ENCODE peak calls at places on chromosome 13, in eight cellular contexts. K is pancreas, L is right lobe of liver, A is psoas muscle, Y is ovary, S is upper lobe of left lung, G is sigmoid colon, J is esophagus squamous epithelium. P is an unnamed sample. For H3K9me3, the result is how much of the 10 kb centered on the place peaks cover.

GRCh38 chr13:51286135-51287002 is 53.1 kb upstream of the SERPINE3 start:
- DNase-seq in A (peak), Y (peak), K (peak), S (peak), G (peak), L (peak), J (no peak), P (peak)

GRCh38 chr13:59458908-59459579 is 704.7 kb downstream of the DIAPH3 start:
- DNase-seq in L (no peak), G (no peak), J (no peak), S (no peak), K (no peak), A (no peak), Y (no peak), P (no peak)

GRCh38 chr13:100738176-100738855 is 63.7 kb upstream of the TMTC4 start:
- DNase-seq in A (no peak), L (no peak), G (no peak), Y (no peak), K (no peak), S (no peak), J (no peak), P (no peak)

GRCh38 chr13:38582133-38582532 is 104.7 kb upstream of the FREM2 start:
- DNase-seq in L (no peak), Y (no peak), S (no peak), A (no peak), J (no peak), G (no peak), K (no peak), P (no peak)

GRCh38 chr13:71320452-71320851 is 546.6 kb downstream of the DACH1 start:
- DNase-seq in K (no peak), A (no peak), S (no peak), L (no peak), G (no peak), J (no peak), Y (no peak), P (no peak)

GRCh38 chr13:59700281-59700680 is 463.4 kb downstream of the DIAPH3 start:
- DNase-seq in L (no peak), A (no peak), S (no peak), Y (no peak), G (no peak), K (no peak), J (no peak), P (no peak)

GRCh38 chr13:46184277-46184699 is 2.3 kb upstream of the LCP1 start:
- DNase-seq in L (peak), A (peak), J (no peak), Y (no peak), K (no peak), S (no peak), G (no peak), P (peak)

GRCh38 chr13:30341815-30342570 is 34.6 kb upstream of the KATNAL1 start:
- DNase-seq in Y (peak), L (peak), A (peak), K (peak), G (peak), S (no peak), J (no peak), P (no peak)

DNA sequence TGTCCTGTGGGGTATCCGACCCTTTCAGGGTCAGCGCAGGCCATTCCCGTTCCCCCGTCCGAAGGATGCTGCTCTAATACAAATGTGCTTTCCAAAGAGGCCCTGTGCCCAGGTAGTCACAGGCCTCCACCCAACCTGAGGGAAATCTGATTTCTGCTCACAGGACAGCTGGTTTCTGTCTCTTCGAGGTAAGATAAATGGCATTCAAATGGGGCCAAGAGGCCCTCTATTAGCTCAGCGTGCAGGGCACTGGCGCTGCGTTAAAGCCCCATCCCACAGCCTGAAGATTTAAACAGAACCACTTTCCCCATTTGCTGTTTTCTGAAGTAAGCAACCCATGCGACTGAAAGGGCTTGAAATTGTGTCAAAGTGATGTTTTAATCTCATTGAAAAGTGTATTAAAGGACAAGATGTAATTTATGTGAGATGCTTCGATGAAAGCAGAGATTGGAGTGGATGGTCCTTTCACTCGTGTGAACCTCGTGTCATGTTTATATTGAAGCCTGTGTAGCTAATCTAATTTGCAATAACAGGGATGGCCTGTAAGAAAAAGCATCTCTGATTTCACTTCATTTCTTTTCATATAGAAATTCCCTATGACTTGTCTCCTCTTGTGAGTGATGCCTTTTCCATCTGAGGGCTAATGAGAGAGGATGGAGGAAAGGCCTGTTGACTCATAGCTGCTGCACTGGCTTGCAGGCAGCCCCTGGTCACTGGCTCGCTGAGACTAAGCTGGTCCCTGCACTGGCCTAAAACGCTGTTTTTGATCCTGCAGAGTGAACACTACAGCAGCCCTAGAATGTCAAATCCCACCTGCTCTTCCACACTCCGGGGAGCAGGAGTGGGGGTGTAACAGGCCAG is 7.3 kb upstream of the SOX1 start:
- DNase-seq in J (no peak), A (no peak), S (no peak), K (no peak), G (no peak), L (no peak), Y (no peak), P (no peak)
- H3K9me3 ChIP-seq in J (under half), A (under half), S (under half), K (under half), G (under half), L (under half), Y (under half), P (under half)

GRCh38 chr13:37295573-37295972 is 190.1 kb upstream of the CSNK1A1L start:
- DNase-seq in L (no peak), Y (no peak), J (no peak), G (no peak), A (no peak), S (no peak), K (no peak), P (no peak)
- H3K27ac ChIP-seq in L (no peak), Y (no peak), J (no peak), G (no peak), A (no peak), S (no peak), K (no peak), P (no peak)

DNA sequence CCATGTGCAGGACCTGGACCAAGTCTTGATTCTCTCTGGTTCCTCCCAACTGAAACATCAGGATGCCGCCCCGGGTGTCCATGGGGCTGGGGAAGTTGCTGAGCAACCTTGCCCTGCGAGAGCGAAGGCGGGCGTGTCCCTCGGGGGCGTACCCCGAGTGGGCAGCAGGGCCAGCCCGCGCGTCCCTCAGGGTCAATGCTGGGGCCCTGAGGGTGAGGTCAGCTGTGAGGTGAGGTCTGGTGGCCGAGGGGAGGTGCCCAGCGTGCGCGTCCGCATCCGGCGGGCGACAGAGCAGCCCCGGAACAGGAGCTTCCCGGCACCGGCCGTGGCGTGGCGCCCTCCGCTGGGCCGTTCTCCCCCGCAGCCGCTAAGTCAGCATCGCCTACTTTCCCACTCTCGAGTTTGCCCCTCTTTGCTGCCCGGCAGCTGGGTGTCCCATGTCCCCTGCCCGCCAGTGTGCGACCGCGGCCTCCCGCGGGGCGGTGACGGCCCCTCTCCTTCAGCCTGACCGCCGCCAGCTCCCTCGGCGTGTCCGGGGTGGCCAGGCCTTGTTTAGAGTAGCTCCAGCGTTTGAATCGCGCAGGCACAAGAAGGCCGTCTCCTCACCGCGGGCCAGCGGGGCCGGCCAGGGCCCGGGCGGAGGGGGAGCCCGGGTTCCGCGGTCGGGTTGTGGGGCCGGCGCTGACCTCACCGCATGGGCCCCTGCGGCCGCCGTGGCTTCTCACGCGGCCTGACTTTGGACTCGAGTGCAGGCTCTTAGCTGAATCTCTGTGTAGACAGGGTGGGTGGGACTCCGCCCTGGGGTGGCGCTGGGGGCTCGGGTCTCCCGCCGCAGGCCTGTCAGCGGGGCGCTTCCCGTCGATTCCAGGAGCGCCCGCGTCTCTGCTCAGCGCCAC is 33.0 kb downstream of the GJA3 start:
- DNase-seq in A (peak), L (peak), S (peak), J (no peak), Y (peak), G (peak), K (peak), P (no peak)
- TF ChIP-seq CTCF in A (peak), L (peak), S (peak), J (peak), Y (peak), G (no peak), K (no peak), P (peak)

DNA sequence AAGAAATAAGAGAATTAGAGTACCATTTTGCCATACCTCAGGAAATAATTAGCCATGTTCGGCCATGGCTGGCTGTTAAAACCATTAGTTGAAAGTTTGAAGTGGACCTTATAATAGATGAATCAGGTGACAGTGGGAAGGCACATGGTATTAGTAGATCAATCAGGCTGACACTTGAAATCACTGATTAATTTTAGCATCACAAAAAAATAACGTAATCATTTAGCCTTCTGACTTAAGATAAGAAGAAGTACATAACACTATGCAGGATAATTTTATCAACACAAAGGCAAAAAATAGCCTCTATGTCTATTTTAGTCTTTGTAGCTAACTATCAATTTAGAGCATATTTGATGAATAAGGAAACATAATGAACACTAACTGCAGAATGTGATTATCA is 615.5 kb downstream of the PCDH17 start:
- DNase-seq in Y (no peak), K (no peak), S (no peak), J (no peak), G (no peak), L (no peak), A (no peak), P (no peak)
- H3K9me3 ChIP-seq in Y (under half), K (under half), S (under half), J (under half), G (under half), L (under half), A (under half), P (under half)

DNA sequence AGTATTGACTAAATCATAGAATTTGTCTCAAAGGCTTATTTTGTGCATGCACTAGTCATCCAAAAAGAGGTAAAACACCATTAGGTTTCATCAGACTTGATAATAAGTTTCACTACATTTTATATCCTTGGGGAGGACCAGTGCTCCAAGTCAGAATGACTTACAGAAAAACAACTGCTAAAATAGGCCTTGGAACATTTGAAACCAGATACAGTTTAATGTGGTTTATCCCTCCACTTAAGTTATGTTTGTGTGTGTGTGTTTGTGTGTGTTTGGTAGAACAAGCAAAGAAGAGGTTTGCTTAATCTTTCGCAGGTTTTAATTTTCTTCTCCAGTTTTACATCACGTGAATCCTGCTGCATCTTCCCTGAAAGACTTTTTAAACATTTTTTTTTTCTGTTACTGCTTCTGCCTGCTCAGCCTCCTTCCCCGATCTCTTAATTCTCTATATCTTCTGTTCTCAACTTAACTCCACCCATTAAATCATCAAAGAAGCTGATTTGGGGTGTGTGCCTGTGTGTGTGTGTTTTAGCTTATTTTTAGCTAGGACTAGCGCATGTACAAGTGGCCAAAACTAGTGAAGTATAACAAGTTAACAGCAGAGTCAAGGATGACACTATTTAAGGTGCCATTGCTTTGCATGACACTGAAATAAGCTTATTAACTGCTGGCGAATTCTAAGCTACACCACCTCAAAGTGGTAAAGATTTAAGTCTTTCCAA is 570.7 kb downstream of the PCDH9 start:
- DNase-seq in A (no peak), S (no peak), K (no peak), G (no peak), Y (no peak), J (no peak), L (no peak), P (no peak)
- H3K27ac ChIP-seq in A (peak), S (no peak), K (no peak), G (no peak), Y (no peak), J (no peak), L (no peak), P (no peak)

GRCh38 chr13:87274209-87274819 is 396.9 kb upstream of the SLITRK5 start:
- DNase-seq in J (no peak), G (no peak), Y (no peak), K (no peak), A (no peak), L (peak), S (no peak), P (no peak)
- TF ChIP-seq CTCF in J (peak), G (no peak), Y (no peak), K (peak), A (peak), L (peak), S (peak), P (peak)

P was measured in CD4-positive, alpha-beta T cell.